ENCODE peak calls at places on chromosome 1, in five cellular contexts. Y is CD8-positive, alpha-beta T cell; T is HepG2; R is brain microvascular endothelial cell; G is GM06990. F is an unnamed sample.

GRCh38 chr1:223233410-223234163 is 90.5 kb upstream of the TLR5 start:
- DNase-seq in G (no peak), T (peak), Y (no peak), R (peak), F (peak)

GRCh38 chr1:212482352-212483153 is 49.8 kb downstream of the NENF start:
- DNase-seq in T (no peak), Y (no peak), G (no peak), R (peak), F (peak)

GRCh38 chr1:161037661-161038522 is 872 bp downstream of the TSTD1 start:
- DNase-seq in Y (no peak), T (no peak), G (no peak), R (no peak), F (no peak)

GRCh38 chr1:100543640-100544039 is 5.7 kb downstream of the GPR88 start:
- DNase-seq in Y (no peak), R (no peak), G (no peak), T (peak), F (no peak)

GRCh38 chr1:53518775-53519174 is 59.6 kb downstream of the DMRTB1 start:
- DNase-seq in T (no peak), G (no peak), Y (no peak), R (no peak), F (no peak)

GRCh38 chr1:234214911-234215892 is 158.1 kb upstream of the COA6 start:
- DNase-seq in R (no peak), Y (no peak), G (no peak), T (no peak), F (no peak)

GRCh38 chr1:9181176-9181906 is 52.4 kb upstream of the GPR157 start:
- DNase-seq in T (peak), G (peak), R (no peak), Y (peak), F (no peak)

GRCh38 chr1:12180315-12180714 is 13.5 kb downstream of the TNFRSF1B start:
- DNase-seq in T (no peak), Y (no peak), G (no peak), R (no peak), F (no peak)

GRCh38 chr1:15833842-15834405 is 13.6 kb upstream of the SPEN start:
- DNase-seq in G (no peak), T (no peak), Y (no peak), R (no peak), F (no peak)

GRCh38 chr1:239016337-239016736 is 370.0 kb upstream of the CHRM3 start:
- DNase-seq in T (no peak), R (no peak), G (no peak), Y (no peak), F (no peak)

GRCh38 chr1:174892016-174892415 is 107.7 kb upstream of the CACYBP start:
- DNase-seq in G (no peak), Y (no peak), T (no peak), R (no peak), F (no peak)

GRCh38 chr1:206979379-206980043 is 9.3 kb upstream of the FCAMR start:
- DNase-seq in R (peak), T (peak), Y (no peak), G (no peak), F (no peak)

GRCh38 chr1:151491641-151492040 is 19.5 kb upstream of the CGN start:
- DNase-seq in T (no peak), R (no peak), G (no peak), Y (no peak), F (no peak)

GRCh38 chr1:163085041-163085903 is 16.1 kb downstream of the RGS4 start:
- DNase-seq in G (no peak), T (no peak), Y (no peak), R (no peak), F (no peak)

DNA sequence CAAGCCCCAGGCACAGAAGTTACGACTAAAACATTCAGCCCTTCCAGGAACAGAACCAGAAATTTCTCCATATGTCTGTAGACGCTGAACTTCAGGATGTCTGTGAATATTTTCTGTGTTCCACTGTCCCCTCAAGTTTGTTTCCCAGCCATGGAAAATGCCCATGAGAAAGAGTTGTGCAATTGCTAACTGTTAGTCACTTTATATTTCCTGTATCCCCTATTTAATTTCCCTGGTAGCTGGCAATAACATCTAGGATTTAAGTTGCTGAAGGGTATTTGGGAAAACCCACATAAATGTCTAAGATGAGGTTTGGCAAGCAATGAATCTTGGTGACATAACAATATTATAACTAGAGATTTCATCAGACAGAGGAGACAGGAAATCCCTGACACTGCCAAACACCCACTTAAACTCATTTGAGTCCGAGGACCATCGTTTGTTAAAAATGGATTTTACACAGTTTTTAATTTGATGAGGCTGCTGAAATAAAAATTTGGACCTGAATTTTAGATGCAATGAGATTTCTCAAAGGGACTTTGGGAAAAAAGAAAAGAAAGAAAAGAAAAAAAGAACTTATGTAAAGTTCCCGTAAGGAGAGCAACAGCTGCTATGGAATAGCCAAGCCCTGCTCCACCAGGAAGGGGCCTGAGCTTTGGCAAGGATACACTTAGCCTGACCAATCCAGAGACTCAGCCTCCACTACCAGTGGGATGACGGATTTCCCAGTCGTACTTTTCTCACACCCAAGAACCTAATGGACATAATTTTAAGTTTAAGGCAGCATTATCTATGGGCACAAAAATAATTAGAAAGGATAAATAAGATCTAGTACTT is 21.8 kb upstream of the ERRFI1 start:
- DNase-seq in R (peak), G (no peak), Y (no peak), T (no peak), F (peak)
- H3K4me3 ChIP-seq in R (no peak), G (no peak), Y (no peak), T (no peak), F (no peak)

GRCh38 chr1:203287896-203288295 is 17.4 kb upstream of the BTG2 start:
- DNase-seq in Y (no peak), R (no peak), G (no peak), T (no peak), F (no peak)
- H3K4me3 ChIP-seq in Y (peak), R (no peak), G (peak), T (no peak), F (no peak)

GRCh38 chr1:177235350-177235749 is 64.6 kb downstream of the BRINP2 start:
- DNase-seq in Y (no peak), G (no peak), T (no peak), R (no peak), F (no peak)

GRCh38 chr1:177243773-177244172 is 73.0 kb downstream of the BRINP2 start:
- DNase-seq in Y (no peak), R (no peak), G (no peak), T (no peak), F (no peak)

GRCh38 chr1:177236967-177237366 is 66.2 kb downstream of the BRINP2 start:
- DNase-seq in G (no peak), T (no peak), R (no peak), Y (no peak), F (no peak)

GRCh38 chr1:177239792-177240191 is 69.0 kb downstream of the BRINP2 start:
- DNase-seq in T (no peak), G (no peak), R (no peak), Y (no peak), F (no peak)

GRCh38 chr1:177238967-177239366 is 68.2 kb downstream of the BRINP2 start:
- DNase-seq in T (no peak), G (no peak), R (no peak), Y (no peak), F (no peak)
- H3K4me3 ChIP-seq in T (no peak), G (no peak), R (no peak), Y (no peak), F (no peak)

GRCh38 chr1:232732344-232732910 is 72.8 kb upstream of the MAP10 start:
- DNase-seq in G (no peak), T (no peak), Y (no peak), R (no peak), F (no peak)
- H3K4me3 ChIP-seq in G (no peak), T (no peak), Y (no peak), R (no peak), F (no peak)

DNA sequence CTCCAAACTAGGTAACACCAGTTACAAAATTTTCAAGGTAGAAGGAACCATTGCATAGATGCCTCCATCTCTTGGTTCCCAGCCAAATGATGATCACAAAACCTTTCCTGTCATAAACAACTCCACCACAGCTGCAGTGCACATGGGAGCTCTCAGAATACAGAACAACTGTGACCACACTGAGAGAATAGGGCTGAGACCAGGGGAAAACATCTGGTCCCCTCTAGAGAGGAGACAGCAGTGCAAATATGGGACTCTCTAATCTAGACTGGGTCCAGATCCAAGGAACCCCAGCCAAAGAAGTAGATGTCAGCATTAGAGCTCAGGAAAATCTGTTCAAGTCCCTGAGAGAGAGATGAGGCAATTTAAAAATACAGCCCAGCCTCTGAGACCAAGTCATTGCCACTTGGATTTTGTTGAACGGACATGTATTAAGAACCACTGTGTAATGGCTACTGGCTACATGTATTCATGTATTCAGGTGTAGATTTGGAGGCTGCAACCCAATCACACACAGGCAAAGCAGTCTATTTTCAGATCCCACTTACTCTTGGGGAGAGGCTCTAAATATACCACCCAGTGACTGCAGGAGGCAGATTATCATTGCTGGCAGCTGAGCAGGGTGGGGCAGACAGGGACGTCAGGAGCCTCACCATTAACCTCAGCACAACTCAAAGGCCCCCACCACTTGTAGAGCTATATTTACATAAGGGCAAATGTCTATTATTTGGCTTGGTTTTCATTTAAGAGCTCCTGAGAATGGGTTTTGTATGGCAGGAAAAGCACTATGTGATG is 7.6 kb upstream of the RXRG start:
- DNase-seq in G (no peak), Y (no peak), R (no peak), T (no peak), F (no peak)
- H3K4me3 ChIP-seq in G (no peak), Y (no peak), R (no peak), T (no peak), F (no peak)

GRCh38 chr1:39692152-39693064 is 1.2 kb upstream of the HPCAL4 start:
- DNase-seq in R (no peak), T (no peak), Y (peak), G (no peak), F (no peak)
- H3K4me3 ChIP-seq in R (no peak), T (no peak), Y (peak), G (no peak), F (no peak)

F was measured in skeletal muscle cell.